ENCODE peak calls at places on chromosome X, in nine cellular contexts. L is H1, N is SK-N-SH, O is mammary epithelial cell, S is IMR-90, J is fibroblast of lung, I is keratinocyte, H is GM23248, X is astrocyte. C is an unnamed sample. For H3K4me1, the result is how much of the 10 kb centered on the place peaks cover.

GRCh38 chrX:31367816-31368215 is 296.0 kb upstream of the FTHL17 start:
- DNase-seq in L (no peak), N (no peak), O (peak), S (no peak), J (no peak), I (no peak), H (no peak), X (no peak), C (no peak)

GRCh38 chrX:101619336-101619735 is 1.5 kb upstream of the ARMCX6 start:
- DNase-seq in L (no peak), N (no peak), O (peak), S (peak), J (peak), I (no peak), H (no peak), X (peak), C (no peak)

GRCh38 chrX:24767557-24767956 is 73.8 kb downstream of the POLA1 start:
- DNase-seq in L (no peak), N (no peak), O (no peak), S (peak), J (no peak), I (no peak), H (peak), X (no peak), C (no peak)

GRCh38 chrX:110145854-110146253 is 142.9 kb downstream of the TMEM164 start:
- DNase-seq in L (no peak), N (peak), O (peak), S (peak), J (peak), I (no peak), H (peak), X (no peak), C (no peak)

GRCh38 chrX:65522739-65523372 is 11.7 kb downstream of the LAS1L start:
- DNase-seq in L (no peak), N (no peak), O (peak), S (peak), J (peak), I (no peak), H (peak), X (peak), C (no peak)

GRCh38 chrX:152905081-152905420 is 7.2 kb downstream of the ZNF185 start:
- DNase-seq in L (no peak), N (no peak), O (no peak), S (no peak), J (no peak), I (no peak), H (no peak), X (no peak), C (peak)

GRCh38 chrX:103157511-103158316 is 57.2 kb upstream of the BEX4 start:
- DNase-seq in L (no peak), N (peak), O (peak), S (peak), J (peak), I (no peak), H (peak), X (peak), C (no peak)

GRCh38 chrX:49053223-49054072 is 5.4 kb upstream of the CCDC120 start:
- DNase-seq in L (no peak), N (peak), O (no peak), S (peak), J (peak), I (no peak), H (peak), X (no peak), C (peak)

GRCh38 chrX:24981030-24981429 is 34.7 kb downstream of the ARX start:
- DNase-seq in L (no peak), N (no peak), O (peak), S (no peak), J (no peak), I (no peak), H (no peak), X (no peak), C (no peak)

GRCh38 chrX:103823591-103823990 is 8.5 kb downstream of the RAB9B start:
- DNase-seq in L (no peak), N (no peak), O (no peak), S (peak), J (no peak), I (no peak), H (peak), X (peak), C (no peak)

GRCh38 chrX:41722816-41723215 is 1.2 kb upstream of the GPR82 start:
- DNase-seq in L (no peak), N (no peak), O (no peak), S (peak), J (peak), I (no peak), H (peak), X (peak), C (no peak)

GRCh38 chrX:106894978-106895452 is 8.1 kb downstream of the RIPPLY1 start:
- DNase-seq in L (no peak), N (no peak), O (peak), S (peak), J (peak), I (no peak), H (peak), X (peak), C (no peak)

GRCh38 chrX:136586386-136586785 is 54.4 kb downstream of the VGLL1 start:
- DNase-seq in L (no peak), N (no peak), O (peak), S (no peak), J (no peak), I (no peak), H (peak), X (peak), C (no peak)

GRCh38 chrX:43735534-43735933 is 79.4 kb downstream of the MAOA start:
- DNase-seq in L (no peak), N (no peak), O (no peak), S (no peak), J (no peak), I (no peak), H (no peak), X (no peak), C (no peak)

GRCh38 chrX:43735957-43736356 is 79.9 kb downstream of the MAOA start:
- DNase-seq in L (no peak), N (no peak), O (no peak), S (no peak), J (no peak), I (no peak), H (no peak), X (no peak), C (no peak)

GRCh38 chrX:43733699-43734098 is 77.6 kb downstream of the MAOA start:
- DNase-seq in L (no peak), N (no peak), O (no peak), S (no peak), J (no peak), I (no peak), H (no peak), X (no peak), C (no peak)

GRCh38 chrX:43731086-43731485 is 75.0 kb downstream of the MAOA start:
- DNase-seq in L (no peak), N (no peak), O (no peak), S (no peak), J (no peak), I (no peak), H (no peak), X (no peak), C (no peak)

DNA sequence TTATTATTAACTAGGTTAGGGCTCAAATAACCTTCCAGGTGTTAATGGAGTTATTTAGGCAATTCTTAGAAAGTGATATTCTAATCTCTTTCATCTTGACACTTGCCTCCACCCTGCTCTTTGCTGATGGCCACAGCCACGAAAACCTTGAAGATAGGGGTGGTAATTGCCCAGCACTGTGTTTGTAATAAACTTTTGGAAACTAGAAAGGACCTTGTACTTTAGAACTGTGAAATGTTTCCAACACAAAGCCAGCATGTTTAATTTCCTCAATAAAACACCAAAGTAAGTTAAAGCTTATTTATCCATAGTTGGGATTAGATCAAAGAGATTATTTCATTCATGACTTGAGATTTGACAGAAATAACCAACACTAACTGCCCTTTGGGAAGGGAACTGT is 78.3 kb downstream of the MAOA start:
- DNase-seq in L (no peak), N (no peak), O (no peak), S (no peak), J (no peak), I (no peak), H (no peak), X (no peak), C (no peak)
- H3K9ac ChIP-seq in L (no peak), N (no peak), O (no peak), S (no peak), J (no peak), I (no peak), H (no peak), X (no peak), C (no peak)

GRCh38 chrX:10102046-10102704 is 54.6 kb upstream of the CLCN4 start:
- DNase-seq in L (no peak), N (no peak), O (no peak), S (no peak), J (no peak), I (no peak), H (no peak), X (no peak), C (no peak)
- H3K4me1 ChIP-seq in L (under half), N (under half), O (under half), S (under half), J (under half), I (under half), H (under half), X (under half), C (under half)

DNA sequence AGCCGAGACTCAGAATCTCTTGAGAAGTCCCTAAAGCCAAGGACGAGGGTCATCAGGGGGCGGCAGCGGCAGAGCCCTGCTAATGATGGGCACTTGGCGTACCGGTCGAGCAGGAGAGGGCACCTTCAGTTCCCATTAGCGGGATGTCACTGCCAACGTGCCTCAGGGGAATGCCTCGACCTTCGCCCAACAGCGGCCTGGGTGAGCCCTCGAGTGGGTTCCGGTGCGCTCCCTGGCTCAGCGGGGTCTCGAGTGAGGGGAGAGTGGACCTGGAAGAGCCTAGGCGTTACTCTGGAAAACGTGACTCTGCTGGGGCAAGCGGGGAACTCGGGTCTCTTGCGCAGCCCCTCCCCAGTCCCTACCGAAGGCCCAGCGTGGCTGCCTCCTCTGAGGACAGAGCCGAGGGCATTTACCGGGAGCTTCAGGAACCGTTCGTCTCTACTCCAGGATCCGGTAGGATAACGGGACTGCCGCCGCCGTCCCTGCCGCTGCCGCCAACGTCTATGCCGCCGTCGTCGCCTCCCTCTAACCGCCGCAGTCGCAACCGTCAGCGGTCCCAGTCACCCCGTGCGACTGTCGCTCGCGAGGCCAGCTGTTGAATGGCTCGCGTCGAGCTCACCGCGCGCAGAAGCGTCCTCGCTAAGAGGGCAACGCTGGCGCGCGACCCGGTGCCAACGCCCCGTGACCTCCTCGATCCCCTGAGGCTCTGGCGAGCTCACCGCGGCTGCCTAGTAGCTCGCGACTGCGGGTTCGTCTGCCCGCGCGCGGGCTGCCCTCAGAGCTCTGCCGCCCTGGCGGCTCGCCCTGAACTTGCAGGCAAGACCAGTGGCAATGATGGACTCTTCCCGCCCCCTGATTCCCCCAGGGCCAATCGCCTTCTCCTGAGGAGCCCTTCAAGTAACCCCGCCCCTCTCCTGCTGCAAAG is 37.1 kb downstream of the PGRMC1 start:
- DNase-seq in L (peak), N (peak), O (no peak), S (peak), J (peak), I (peak), H (peak), X (peak), C (peak)
- H3K4me3 ChIP-seq in L (peak), N (no peak), O (no peak), S (peak), J (no peak), I (no peak), H (peak), X (peak), C (peak)

GRCh38 chrX:46649421-46650260 is 76.1 kb downstream of the CHST7 start:
- DNase-seq in L (peak), N (peak), O (no peak), S (peak), J (peak), I (no peak), H (peak), X (no peak), C (no peak)
- H3K9ac ChIP-seq in L (no peak), N (no peak), O (no peak), S (no peak), J (no peak), I (no peak), H (no peak), X (no peak), C (no peak)

GRCh38 chrX:646228-646495 is 15.6 kb downstream of the SHOX start:
- DNase-seq in L (no peak), N (no peak), O (no peak), S (no peak), J (no peak), I (no peak), H (no peak), X (no peak), C (no peak)
- H3K4me1 ChIP-seq in L (under half), N (under half), O (under half), S (under half), J (under half), I (under half), H (under half), X (under half), C (under half)

DNA sequence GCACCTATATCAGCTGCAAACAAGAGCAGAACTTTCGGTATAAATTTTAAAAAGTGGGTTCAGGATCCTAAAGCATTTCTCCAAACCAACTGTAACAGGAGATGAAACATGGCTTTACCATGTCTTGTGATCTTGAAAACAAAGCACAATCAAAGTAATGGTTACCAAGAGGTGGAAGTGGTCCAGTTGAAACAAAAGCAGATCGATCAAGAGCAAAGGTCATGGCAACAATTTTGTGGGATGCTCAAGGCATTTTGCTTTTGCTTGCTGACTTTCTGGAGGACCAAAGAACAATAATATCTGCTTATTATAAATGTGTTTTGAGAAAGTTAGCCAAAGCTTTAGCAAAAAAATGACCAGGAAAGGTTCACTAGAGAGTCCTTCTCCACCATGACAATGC is 116.9 kb upstream of the RAP2C start:
- DNase-seq in L (no peak), N (no peak), O (no peak), S (no peak), J (no peak), I (no peak), H (no peak), X (no peak), C (no peak)
- H3K4me3 ChIP-seq in L (no peak), N (no peak), O (no peak), S (no peak), J (no peak), I (no peak), H (no peak), X (no peak), C (no peak)

GRCh38 chrX:55011294-55011693 is 11.1 kb downstream of the APEX2 start:
- DNase-seq in L (no peak), N (peak), O (no peak), S (peak), J (peak), I (no peak), H (peak), X (no peak), C (no peak)

GRCh38 chrX:55004231-55004630 is 4.1 kb downstream of the APEX2 start:
- DNase-seq in L (no peak), N (no peak), O (no peak), S (no peak), J (no peak), I (no peak), H (no peak), X (no peak), C (no peak)

GRCh38 chrX:55008571-55009358 is 8.6 kb downstream of the APEX2 start:
- DNase-seq in L (no peak), N (no peak), O (peak), S (peak), J (no peak), I (no peak), H (peak), X (peak), C (no peak)

GRCh38 chrX:55007633-55008032 is 7.5 kb downstream of the APEX2 start:
- DNase-seq in L (no peak), N (no peak), O (peak), S (peak), J (peak), I (no peak), H (peak), X (peak), C (no peak)

GRCh38 chrX:55006827-55007621 is 6.9 kb downstream of the APEX2 start:
- DNase-seq in L (no peak), N (no peak), O (no peak), S (no peak), J (no peak), I (no peak), H (no peak), X (no peak), C (no peak)
- H3K9ac ChIP-seq in L (no peak), N (no peak), O (no peak), S (no peak), J (no peak), I (no peak), H (no peak), X (no peak), C (no peak)

GRCh38 chrX:148504412-148504950 is 4.1 kb downstream of the AFF2 start:
- DNase-seq in L (no peak), N (no peak), O (no peak), S (no peak), J (no peak), I (no peak), H (no peak), X (no peak), C (peak)

DNA sequence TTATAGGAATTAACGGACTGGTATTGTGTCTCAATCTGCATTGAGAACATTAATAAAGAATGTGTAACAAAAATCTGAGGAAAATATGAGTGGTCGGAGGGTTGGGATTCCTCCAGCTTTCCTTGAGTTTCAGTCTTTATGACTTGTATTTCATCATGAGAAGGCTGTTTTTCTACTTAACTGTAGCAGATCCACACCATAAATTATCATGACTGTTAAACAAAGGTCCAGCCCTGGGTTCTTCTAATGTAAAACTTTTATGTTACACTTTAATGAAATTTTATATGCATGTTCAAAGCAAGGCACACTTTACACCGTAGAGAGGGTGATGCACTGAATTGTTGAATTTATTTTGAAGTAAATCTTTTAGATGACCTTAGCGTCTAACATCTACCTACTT is 7.0 kb downstream of the AFF2 start:
- DNase-seq in L (no peak), N (no peak), O (no peak), S (no peak), J (no peak), I (no peak), H (no peak), X (no peak), C (no peak)
- H3K4me1 ChIP-seq in L (under half), N (under half), O (under half), S (under half), J (under half), I (under half), H (under half), X (under half), C (under half)

GRCh38 chrX:154056739-154057367 is 37.2 kb upstream of the IRAK1 start:
- DNase-seq in L (no peak), N (no peak), O (peak), S (peak), J (no peak), I (no peak), H (peak), X (no peak), C (peak)
- H3K4me3 ChIP-seq in L (no peak), N (no peak), O (no peak), S (no peak), J (no peak), I (no peak), H (no peak), X (no peak), C (no peak)

GRCh38 chrX:28498658-28499057 is 88.6 kb upstream of the IL1RAPL1 start:
- DNase-seq in L (no peak), N (no peak), O (peak), S (peak), J (peak), I (peak), H (no peak), X (peak), C (no peak)
- H3K9ac ChIP-seq in L (no peak), N (no peak), O (no peak), S (no peak), J (no peak), I (no peak), H (no peak), X (peak), C (no peak)

C was measured in kidney.